ENCODE peak calls at places on chromosomes 12 and 14, in five cellular contexts. M is central memory CD4-positive, alpha-beta T cell; H is Karpas-422; T is omental fat pad; F is brain microvascular endothelial cell. V is an unnamed sample.

GRCh38 chr12:40300490-40300889 is 75.7 kb downstream of the LRRK2 start:
- DNase-seq in M (no peak), H (no peak), T (no peak), F (no peak), V (no peak)

GRCh38 chr12:47576256-47576655 is 129.6 kb downstream of the RPAP3 start:
- DNase-seq in M (no peak), H (no peak), T (no peak), F (no peak), V (no peak)

GRCh38 chr12:115008951-115009350 is 325.0 kb upstream of the TBX3 start:
- DNase-seq in M (no peak), H (peak; percentile 50), T (no peak), F (no peak), V (no peak)

GRCh38 chr12:33710548-33710947 is 270.9 kb upstream of the SYT10 start:
- DNase-seq in M (no peak), H (no peak), T (no peak), F (no peak), V (no peak)

GRCh38 chr12:12510141-12510540 is 52.5 kb downstream of the DUSP16 start:
- DNase-seq in M (no peak), H (no peak), T (no peak), F (peak; percentile 58), V (no peak)

GRCh38 chr12:100564090-100564489 is 9.4 kb upstream of the GAS2L3 start:
- DNase-seq in M (no peak), H (no peak), T (no peak), F (no peak), V (no peak)

GRCh38 chr12:101759396-101760047 is 20.3 kb upstream of the SYCP3 start:
- DNase-seq in M (peak; percentile 8), H (peak; percentile 70), T (no peak), F (peak; percentile 16), V (no peak)

GRCh38 chr12:2643736-2644135 is 151.0 kb upstream of the FKBP4 start:
- DNase-seq in M (no peak), H (no peak), T (no peak), F (no peak), V (no peak)

GRCh38 chr12:68264175-68264863 is 10.9 kb upstream of the IL22 start:
- DNase-seq in M (no peak), H (no peak), T (no peak), F (peak; percentile 39), V (no peak)

GRCh38 chr12:80838708-80839107 is 99.0 kb downstream of the LIN7A start:
- DNase-seq in M (no peak), H (no peak), T (no peak), F (no peak), V (no peak)

GRCh38 chr12:29176951-29177350 is 27.9 kb downstream of the FAR2 start:
- DNase-seq in M (no peak), H (no peak), T (no peak), F (no peak), V (no peak)

GRCh38 chr12:54504550-54504949 is 7.0 kb downstream of the NCKAP1L start:
- DNase-seq in M (no peak), H (no peak), T (no peak), F (no peak), V (no peak)

GRCh38 chr12:66653801-66654200 is 25.1 kb downstream of the GRIP1 start:
- DNase-seq in M (no peak), H (no peak), T (no peak), F (no peak), V (no peak)

GRCh38 chr14:85622986-85623385 is 93.0 kb downstream of the FLRT2 start:
- DNase-seq in M (no peak), H (no peak), T (no peak), F (no peak), V (no peak)

GRCh38 chr14:71694888-71695505 is 237.2 kb upstream of the RGS6 start:
- DNase-seq in M (no peak), H (no peak), T (no peak), F (no peak), V (no peak)

GRCh38 chr12:100868487-100868886 is 73.9 kb downstream of the ANO4 start:
- DNase-seq in M (no peak), H (no peak), T (no peak), F (no peak), V (no peak)

GRCh38 chr12:1773937-1774655 is 46.3 kb upstream of the LRTM2 start:
- DNase-seq in M (no peak), H (no peak), T (no peak), F (no peak), V (no peak)

GRCh38 chr12:45356822-45357546 is 141.1 kb downstream of the ANO6 start:
- DNase-seq in M (no peak), H (no peak), T (no peak), F (no peak), V (no peak)

GRCh38 chr12:75553865-75554555 is 42.6 kb upstream of the KRR1 start:
- DNase-seq in M (no peak), H (no peak), T (no peak), F (no peak), V (no peak)

GRCh38 chr12:106025129-106025528 is 113.6 kb downstream of the NUAK1 start:
- DNase-seq in M (no peak), H (no peak), T (no peak), F (no peak), V (no peak)

GRCh38 chr12:3319723-3320492 is 171.1 kb upstream of the PRMT8 start:
- DNase-seq in M (no peak), H (peak; percentile 43), T (no peak), F (no peak), V (no peak)

GRCh38 chr12:124720687-124721500 is 142.8 kb downstream of the SCARB1 start:
- DNase-seq in M (no peak), H (no peak), T (no peak), F (no peak), V (no peak)

GRCh38 chr14:95463173-95463901 is 53.1 kb downstream of the SYNE3 start:
- DNase-seq in M (peak; percentile 75), H (no peak), T (no peak), F (no peak), V (no peak)

GRCh38 chr12:70482764-70483163 is 116.7 kb downstream of the KCNMB4 start:
- DNase-seq in M (no peak), H (peak; percentile 82), T (no peak), F (no peak), V (no peak)

GRCh38 chr12:116497051-116497529 is 62.1 kb upstream of the MAP1LC3B2 start:
- DNase-seq in M (no peak), H (no peak), T (no peak), F (no peak), V (no peak)

GRCh38 chr12:10849425-10849878 is at the start of gene PRR4:
- DNase-seq in M (peak; percentile 44), H (no peak), T (no peak), F (no peak), V (no peak)

GRCh38 chr14:51897791-51898190 is 37.4 kb downstream of the GNG2 start:
- DNase-seq in M (no peak), H (no peak), T (no peak), F (no peak), V (no peak)

GRCh38 chr14:69475194-69475818 is 9.2 kb upstream of the PLEKHD1 start:
- DNase-seq in M (no peak), H (peak; percentile 85), T (no peak), F (no peak), V (no peak)

GRCh38 chr12:79657136-79657535 is 33.6 kb downstream of the PAWR start:
- DNase-seq in M (no peak), H (no peak), T (no peak), F (no peak), V (no peak)

GRCh38 chr12:53378705-53379388 is 1.1 kb upstream of the SP1 start:
- DNase-seq in M (no peak), H (peak; percentile 49), T (no peak), F (no peak), V (no peak)

V was measured in GM19239.